ENCODE peak calls at places on chromosome 1, in eight cellular contexts. A, Z, S, K, J, O, T and M are unnamed samples.

GRCh38 chr1:40389871-40390560 is 16.5 kb downstream of the SMAP2 start:
- DNase-seq in O (peak; percentile 65), J (no peak), S (peak; percentile 53), K (no peak), A (no peak), T (no peak), Z (peak; percentile 74), M (no peak)

GRCh38 chr1:90501281-90501680 is 215.8 kb downstream of the BARHL2 start:
- DNase-seq in K (no peak), J (no peak), S (no peak), T (peak; percentile 28), Z (no peak), A (no peak), O (no peak), M (no peak)

GRCh38 chr1:5906116-5906515 is 86.1 kb downstream of the NPHP4 start:
- DNase-seq in T (no peak), S (no peak), O (peak; percentile 29), J (peak; percentile 3), K (no peak), A (no peak), Z (no peak), M (peak; percentile 8)

GRCh38 chr1:181189691-181190361 is 101.3 kb downstream of the IER5 start:
- DNase-seq in O (peak; percentile 85), S (peak; percentile 82), T (peak; percentile 85), K (peak; percentile 41), A (peak; percentile 77), Z (no peak), J (no peak), M (peak; percentile 67)

GRCh38 chr1:6414443-6414844 is 5.3 kb downstream of the HES2 start:
- DNase-seq in A (no peak), S (no peak), O (no peak), J (no peak), K (peak; percentile 43), Z (no peak), T (peak; percentile 96), M (no peak)

GRCh38 chr1:39470040-39470439 is 21.4 kb upstream of the BMP8A start:
- DNase-seq in J (no peak), T (no peak), Z (no peak), S (no peak), O (no peak), K (no peak), A (no peak), M (no peak)

GRCh38 chr1:25922633-25923567 is 16.7 kb upstream of the STMN1 start:
- DNase-seq in K (no peak), A (peak; percentile 54), Z (peak; percentile 21), J (peak; percentile 56), O (peak; percentile 77), T (peak; percentile 83), S (peak; percentile 30), M (peak; percentile 56)

GRCh38 chr1:56456426-56457101 is 122.8 kb downstream of the PLPP3 start:
- DNase-seq in A (no peak), K (no peak), J (no peak), Z (no peak), T (no peak), S (no peak), O (peak; percentile 72), M (no peak)

GRCh38 chr1:63322248-63322943 is at the start of gene FOXD3:
- DNase-seq in K (peak; percentile 56), S (peak; percentile 71), J (peak; percentile 65), O (peak; percentile 80), T (peak; percentile 95), A (peak; percentile 57), Z (no peak), M (no peak)

GRCh38 chr1:71046891-71047634 is 553 bp downstream of the PTGER3 start:
- DNase-seq in O (no peak), J (no peak), T (peak; percentile 51), A (peak; percentile 21), K (no peak), S (peak; percentile 37), Z (no peak), M (peak; percentile 40)

GRCh38 chr1:116389705-116390104 is 16.7 kb downstream of the ATP1A1 start:
- DNase-seq in J (no peak), Z (no peak), T (no peak), K (no peak), S (no peak), A (no peak), O (no peak), M (no peak)

GRCh38 chr1:17046043-17046657 is 7.7 kb downstream of the SDHB start:
- DNase-seq in T (peak; percentile 83), O (no peak), J (no peak), K (peak; percentile 64), S (no peak), A (no peak), Z (no peak), M (no peak)

GRCh38 chr1:45429543-45430159 is 61.3 kb downstream of the TESK2 start:
- DNase-seq in Z (no peak), O (no peak), J (no peak), S (no peak), T (no peak), K (no peak), A (no peak), M (no peak)

GRCh38 chr1:172286629-172287076 is 133.8 kb upstream of the C1orf105 start:
- DNase-seq in A (no peak), S (no peak), Z (peak; percentile 61), O (peak; percentile 84), J (peak; percentile 41), K (no peak), T (no peak), M (no peak)

GRCh38 chr1:222923506-222923905 is 108.7 kb downstream of the DISP1 start:
- DNase-seq in Z (no peak), O (no peak), K (no peak), J (no peak), A (no peak), T (no peak), S (no peak), M (no peak)

GRCh38 chr1:210446479-210446878 is 117.8 kb downstream of the HHAT start:
- DNase-seq in J (no peak), K (no peak), Z (no peak), A (no peak), T (no peak), O (peak; percentile 64), S (no peak), M (no peak)

GRCh38 chr1:63602629-63603028 is 9.4 kb downstream of the PGM1 start:
- DNase-seq in K (no peak), T (peak; percentile 19), O (no peak), Z (no peak), A (no peak), S (no peak), J (no peak), M (no peak)

GRCh38 chr1:20616468-20617156 is 16.6 kb upstream of the PINK1 start:
- DNase-seq in S (no peak), O (peak; percentile 77), J (no peak), T (no peak), A (peak; percentile 43), Z (no peak), K (no peak), M (no peak)

GRCh38 chr1:234862360-234862943 is 252.5 kb upstream of the IRF2BP2 start:
- DNase-seq in O (no peak), S (no peak), Z (no peak), A (no peak), K (no peak), T (no peak), J (no peak), M (no peak)

GRCh38 chr1:112673589-112674439 is 645 bp upstream of the MOV10 start:
- DNase-seq in Z (peak; percentile 47), J (no peak), O (peak; percentile 71), K (peak; percentile 52), T (peak; percentile 56), A (no peak), S (no peak), M (no peak)
- H3K27ac ChIP-seq in Z (peak overlapping the region; percentile 85), J (peak overlapping the region; percentile 90), O (peak overlapping the region; percentile 87), K (peak overlapping the region; percentile 28), T (peak overlapping the region; percentile 90), A (peak overlapping the region; percentile 92), S (peak overlapping the region; percentile 87), M (peak overlapping the region; percentile 85)

DNA sequence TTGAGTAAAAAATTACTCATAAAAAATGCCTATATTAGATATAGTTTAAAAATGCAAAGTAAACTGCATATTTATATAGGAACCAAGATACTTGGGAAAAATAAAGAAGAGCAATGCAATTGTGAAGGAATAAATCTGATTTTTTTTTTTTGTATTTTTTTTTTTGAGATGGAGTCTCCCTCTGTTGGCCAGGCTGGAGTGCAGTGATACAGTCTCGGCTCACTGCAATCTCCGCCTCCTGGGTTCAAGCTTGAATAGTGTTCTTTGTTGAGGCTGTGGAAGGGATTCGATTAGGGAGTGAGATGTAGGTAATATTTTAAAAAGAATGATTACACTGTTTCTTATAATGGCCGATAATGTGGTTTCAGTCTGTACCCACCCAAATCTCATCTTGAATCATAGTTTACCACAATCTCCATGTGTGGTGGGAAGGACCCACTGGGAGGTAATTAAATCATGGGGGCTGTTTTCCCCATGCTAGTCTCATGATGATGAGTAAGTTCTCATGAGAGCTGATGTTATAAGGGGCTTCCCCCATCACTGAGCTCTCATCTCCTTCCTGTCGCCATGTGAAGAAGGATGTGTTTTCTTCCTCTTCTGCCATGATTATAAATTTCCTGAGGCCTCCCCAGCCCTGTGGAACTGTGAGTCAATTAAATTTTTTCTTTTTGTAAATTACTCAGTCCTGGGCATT is 1765.9 kb downstream of the PLA2G4A start:
- DNase-seq in A (no peak), S (no peak), O (no peak), J (no peak), K (no peak), T (peak; percentile 17), Z (no peak), M (no peak)
- TF ChIP-seq CTCF in A (no peak), S (no peak), O (peak; percentile 8), J (no peak), K (no peak), T (peak; percentile 57), Z (no peak), M (no peak)

GRCh38 chr1:167554028-167554779 is 642 bp upstream of the CREG1 start:
- DNase-seq in Z (no peak), T (peak; percentile 22), K (no peak), J (no peak), O (no peak), S (no peak), A (no peak), M (no peak)
- H3K27ac ChIP-seq in Z (peak overlapping the region; percentile 60), T (no peak overlapping the region), K (peak overlapping the region; percentile 40), J (peak overlapping the region; percentile 89), O (peak overlapping the region; percentile 94), S (peak overlapping the region; percentile 60), A (peak overlapping the region; percentile 75), M (peak overlapping the region; percentile 71)

DNA sequence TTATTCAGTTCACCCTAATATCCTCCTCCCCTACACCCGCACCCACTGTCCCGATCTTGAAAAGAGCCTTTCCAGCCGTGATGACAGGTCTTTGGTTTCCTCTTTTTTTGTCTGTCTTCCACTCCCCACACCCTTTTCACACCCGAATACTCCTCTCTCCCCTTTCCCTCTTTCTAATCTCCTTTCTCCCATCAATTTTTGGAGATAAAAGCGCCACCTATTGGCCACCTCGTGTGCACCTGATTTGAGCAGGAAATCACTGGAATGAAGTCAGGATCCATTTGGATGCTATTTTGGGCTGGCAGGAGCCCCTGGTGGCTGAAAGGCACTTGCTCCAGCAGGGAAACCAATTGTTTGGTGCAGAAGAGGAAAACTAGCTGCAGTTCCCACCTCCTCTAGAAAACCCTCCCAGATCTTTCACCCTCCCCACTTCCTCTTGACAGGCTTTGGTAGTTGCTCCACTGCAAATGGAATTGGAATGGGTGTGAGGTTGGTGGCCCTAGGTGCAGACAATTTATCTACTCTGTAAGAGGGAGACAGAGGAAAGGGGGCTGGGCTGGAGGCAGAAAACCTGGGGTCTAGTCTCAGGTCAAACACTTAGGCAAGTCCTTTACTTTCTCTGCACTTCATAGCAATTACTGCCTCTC is 8.4 kb downstream of the FOXE3 start:
- DNase-seq in S (no peak), T (peak; percentile 95), J (no peak), K (peak; percentile 41), O (no peak), Z (peak; percentile 45), A (no peak), M (no peak)
- TF ChIP-seq CTCF in S (peak; percentile 55), T (peak; percentile 99), J (peak; percentile 61), K (peak; percentile 93), O (peak; percentile 64), Z (peak; percentile 58), A (peak; percentile 70), M (peak; percentile 45)